ENCODE peak calls at places on chromosomes 16 and 17, in four cellular contexts. O is GM12891, G is K562, E is GM12878. Z is an unnamed sample.

GRCh38 chr17:69828087-69828486 is 246.9 kb upstream of the KCNJ16 start:
- DNase-seq in O (no peak), G (no peak), E (no peak), Z (no peak)

GRCh38 chr16:88510091-88510719 is 57.1 kb downstream of the ZFPM1 start:
- DNase-seq in O (no peak), G (no peak), E (no peak), Z (no peak)

GRCh38 chr16:75287708-75288107 is 36.3 kb upstream of the BCAR1 start:
- DNase-seq in O (no peak), G (peak), E (no peak), Z (no peak)

GRCh38 chr16:72357860-72358259 is 185.9 kb upstream of the PMFBP1 start:
- DNase-seq in O (no peak), G (no peak), E (no peak), Z (no peak)

GRCh38 chr16:9630985-9631384 is 539.5 kb downstream of the HAPSTR1 start:
- DNase-seq in O (no peak), G (no peak), E (no peak), Z (no peak)

GRCh38 chr17:1482686-1483445 is 9.6 kb downstream of the MYO1C start:
- DNase-seq in O (no peak), G (no peak), E (no peak), Z (no peak)

GRCh38 chr16:84503751-84504395 is 586 bp downstream of the MEAK7 start:
- DNase-seq in O (no peak), G (peak), E (no peak), Z (no peak)

GRCh38 chr17:16818340-16818739 is 128.3 kb downstream of the CCDC144A start:
- DNase-seq in O (no peak), G (no peak), E (no peak), Z (no peak)

GRCh38 chr17:45984368-45984767 is 14.7 kb upstream of the STH start:
- DNase-seq in O (no peak), G (no peak), E (no peak), Z (no peak)

GRCh38 chr17:69450131-69450530 is 35.6 kb downstream of the MAP2K6 start:
- DNase-seq in O (no peak), G (no peak), E (no peak), Z (no peak)

GRCh38 chr17:64040201-64040600 is 19.8 kb upstream of the ICAM2 start:
- DNase-seq in O (no peak), G (no peak), E (no peak), Z (no peak)

GRCh38 chr17:43356999-43357398 is 41.8 kb upstream of the ARL4D start:
- DNase-seq in O (no peak), G (no peak), E (no peak), Z (no peak)

GRCh38 chr17:27622160-27622559 is 8.8 kb upstream of the LGALS9 start:
- DNase-seq in O (no peak), G (no peak), E (no peak), Z (no peak)

GRCh38 chr16:19239756-19240155 is 45.8 kb upstream of the CLEC19A start:
- DNase-seq in O (no peak), G (no peak), E (no peak), Z (no peak)

GRCh38 chr16:535446-536405 is 8.2 kb downstream of the CAPN15 start:
- DNase-seq in O (no peak), G (peak), E (no peak), Z (no peak)

GRCh38 chr16:85718682-85719081 is 29.9 kb upstream of the GINS2 start:
- DNase-seq in O (no peak), G (peak), E (no peak), Z (no peak)

GRCh38 chr17:38342886-38343607 is 709 bp downstream of the GPR179 start:
- DNase-seq in O (no peak), G (no peak), E (no peak), Z (no peak)

GRCh38 chr16:52212841-52213240 is 334.1 kb downstream of the TOX3 start:
- DNase-seq in O (no peak), G (no peak), E (no peak), Z (no peak)

GRCh38 chr17:73278465-73279453 is 17.1 kb upstream of the CPSF4L start:
- DNase-seq in O (no peak), G (no peak), E (no peak), Z (no peak)

GRCh38 chr16:81204794-81205680 is 33.5 kb upstream of the BCO1 start:
- DNase-seq in O (peak), G (peak), E (peak), Z (peak)

GRCh38 chr17:60093694-60094093 is 15.0 kb upstream of the HEATR6 start:
- DNase-seq in O (no peak), G (no peak), E (no peak), Z (no peak)

GRCh38 chr17:79088997-79089328 is 14.3 kb downstream of the ENGASE start:
- DNase-seq in O (no peak), G (no peak), E (no peak), Z (no peak)

GRCh38 chr17:1643293-1643998 is 2.1 kb downstream of the SCARF1 start:
- DNase-seq in O (peak), G (no peak), E (no peak), Z (no peak)

GRCh38 chr16:30437511-30438046 is 7.7 kb upstream of the DCTPP1 start:
- DNase-seq in O (no peak), G (no peak), E (no peak), Z (no peak)

GRCh38 chr17:69732272-69732671 is 317.8 kb downstream of the MAP2K6 start:
- DNase-seq in O (no peak), G (no peak), E (no peak), Z (no peak)

GRCh38 chr17:80361495-80362220 is 53.3 kb upstream of the ENDOV start:
- DNase-seq in O (no peak), G (peak), E (no peak), Z (no peak)

GRCh38 chr17:68053237-68054030 is 17.9 kb downstream of the KPNA2 start:
- DNase-seq in O (no peak), G (no peak), E (no peak), Z (no peak)

GRCh38 chr17:40317345-40317873 is 8.4 kb downstream of the RARA start:
- DNase-seq in O (peak), G (peak), E (no peak), Z (no peak)

GRCh38 chr17:33647976-33648375 is 354.9 kb upstream of the ASIC2 start:
- DNase-seq in O (no peak), G (peak), E (no peak), Z (no peak)

GRCh38 chr17:39062846-39063680 is 88.4 kb downstream of the PLXDC1 start:
- DNase-seq in O (no peak), G (no peak), E (no peak), Z (no peak)

GRCh38 chr17:41417576-41418015 is 6.8 kb downstream of the KRT37 start:
- DNase-seq in O (no peak), G (peak), E (no peak), Z (no peak)

GRCh38 chr16:87681990-87682570 is 79.8 kb downstream of the JPH3 start:
- DNase-seq in O (no peak), G (peak), E (no peak), Z (no peak)

DNA sequence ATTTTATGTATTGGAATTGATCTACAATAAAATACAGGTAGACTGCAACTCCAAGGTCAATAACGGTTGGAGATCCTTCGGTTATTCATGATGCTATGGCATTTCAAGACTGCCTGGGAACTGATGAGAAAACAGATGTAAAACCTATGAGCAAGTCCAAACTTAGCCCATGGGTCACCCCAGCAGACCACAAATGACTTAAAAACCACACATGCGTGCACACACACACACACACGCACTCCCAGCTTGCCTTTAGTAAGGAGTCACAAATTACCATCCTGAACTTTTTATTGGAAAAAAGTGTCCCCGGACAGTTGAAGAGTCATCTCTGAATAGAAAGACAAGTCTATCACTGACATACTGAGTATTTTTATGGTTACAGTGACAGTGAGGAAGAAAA is 26.7 kb downstream of the TRIM25 start:
- DNase-seq in O (no peak), G (no peak), E (no peak), Z (no peak)
- TF ChIP-seq SPI1 in O (no peak), G (no peak), E (no peak), Z (no peak)

GRCh38 chr16:78363843-78364242 is 264.4 kb downstream of the WWOX start:
- DNase-seq in O (no peak), G (peak), E (no peak), Z (no peak)
- TF ChIP-seq SPI1 in O (no peak), G (no peak), E (no peak), Z (no peak)

GRCh38 chr16:1789643-1790045 is 3.9 kb downstream of the IGFALS start:
- DNase-seq in O (no peak), G (no peak), E (no peak), Z (no peak)

GRCh38 chr16:1791256-1791942 is 2.1 kb downstream of the IGFALS start:
- DNase-seq in O (no peak), G (no peak), E (no peak), Z (no peak)

GRCh38 chr16:1790611-1791255 is 2.8 kb downstream of the IGFALS start:
- DNase-seq in O (no peak), G (no peak), E (no peak), Z (no peak)

GRCh38 chr16:1788708-1789100 is 4.8 kb downstream of the IGFALS start:
- DNase-seq in O (no peak), G (no peak), E (no peak), Z (no peak)

DNA sequence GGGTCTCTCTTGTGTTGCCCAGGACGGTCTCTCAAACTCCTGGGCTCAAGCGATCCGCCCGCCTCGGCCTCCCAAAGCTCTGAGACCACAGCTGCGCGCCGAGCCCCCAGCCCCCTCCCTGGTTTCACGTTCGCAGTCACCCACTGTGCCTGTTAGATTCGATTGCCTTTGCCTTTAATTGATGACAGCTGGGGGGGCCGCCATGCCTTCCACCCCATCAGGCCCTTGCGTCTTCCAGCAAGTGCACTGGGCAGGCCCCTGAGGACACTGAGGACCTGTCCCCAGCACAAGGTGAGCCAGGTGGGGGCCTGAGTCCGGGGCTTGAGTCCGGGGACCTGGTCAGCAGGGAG is 3.3 kb downstream of the IGFALS start:
- DNase-seq in O (no peak), G (no peak), E (no peak), Z (no peak)
- TF ChIP-seq SPI1 in O (no peak), G (no peak), E (no peak), Z (no peak)

GRCh38 chr17:77444653-77445029 is 303.9 kb downstream of the SEC14L1 start:
- DNase-seq in O (no peak), G (peak), E (peak), Z (no peak)
- TF ChIP-seq SPI1 in O (no peak), G (no peak), E (no peak), Z (no peak)

DNA sequence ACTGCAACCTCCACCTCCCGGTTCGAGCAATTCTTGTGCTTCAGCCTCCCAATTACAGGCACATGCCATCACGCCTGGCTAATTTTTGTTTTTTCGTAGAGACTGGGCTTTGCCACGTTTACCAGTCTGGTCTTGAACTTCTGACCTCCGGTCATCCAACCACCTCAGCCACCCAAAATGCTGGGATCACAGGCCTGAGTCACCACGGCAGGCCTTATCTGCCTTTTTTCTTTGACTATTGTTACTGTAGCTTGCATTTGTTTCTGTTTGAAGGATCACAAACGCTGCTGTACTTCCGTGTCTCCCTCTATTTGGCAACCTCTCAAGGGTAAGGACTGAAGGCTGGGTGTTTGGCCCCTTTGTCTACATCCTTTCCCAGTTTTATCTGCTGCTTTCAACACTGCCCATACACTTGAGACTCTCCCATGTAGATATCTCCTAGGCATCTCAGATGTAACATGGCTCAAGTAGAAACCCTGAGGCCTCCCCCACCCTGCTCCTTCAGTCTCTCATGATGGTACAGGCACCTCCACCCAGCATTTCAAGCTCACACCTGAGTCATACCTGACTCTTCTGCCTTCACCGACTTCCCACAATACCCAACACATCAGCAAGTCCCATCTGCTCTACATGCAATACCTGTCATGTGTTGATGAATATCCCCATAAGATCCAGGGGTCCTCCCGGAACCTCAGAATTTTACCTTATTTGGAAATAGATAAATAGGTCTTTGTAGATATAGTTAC is 219.0 kb downstream of the CPPED1 start:
- DNase-seq in O (no peak), G (peak), E (no peak), Z (no peak)
- TF ChIP-seq SPI1 in O (no peak), G (no peak), E (no peak), Z (no peak)

GRCh38 chr16:57025941-57026777 is 36.8 kb downstream of the NLRC5 start:
- DNase-seq in O (no peak), G (no peak), E (no peak), Z (no peak)

GRCh38 chr16:57027067-57027466 is 37.7 kb downstream of the NLRC5 start:
- DNase-seq in O (no peak), G (no peak), E (no peak), Z (no peak)

GRCh38 chr16:57029161-57030160 is 40.1 kb downstream of the NLRC5 start:
- DNase-seq in O (no peak), G (no peak), E (no peak), Z (no peak)

GRCh38 chr16:57026778-57027062 is 37.4 kb downstream of the NLRC5 start:
- DNase-seq in O (no peak), G (no peak), E (no peak), Z (no peak)

DNA sequence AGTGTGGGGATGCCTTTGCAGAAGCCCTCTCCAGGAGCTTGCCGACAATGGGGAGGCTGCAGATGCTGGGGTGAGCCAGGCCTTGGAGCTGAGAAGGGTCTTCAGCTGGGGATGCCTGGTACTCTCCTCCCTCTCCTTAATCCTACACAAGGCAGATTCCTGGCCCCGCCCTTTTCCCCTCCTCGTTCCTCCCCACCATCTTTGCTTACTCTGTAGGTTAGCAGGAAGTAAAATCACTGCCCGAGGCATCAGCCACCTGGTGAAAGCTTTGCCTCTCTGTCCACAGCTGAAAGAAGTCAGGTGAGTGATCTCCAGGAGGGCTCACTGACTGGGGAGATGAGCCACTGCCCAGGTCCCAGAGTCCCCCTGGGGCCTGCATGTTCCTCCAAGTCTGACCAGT is 38.7 kb downstream of the NLRC5 start:
- DNase-seq in O (no peak), G (no peak), E (no peak), Z (no peak)
- TF ChIP-seq SPI1 in O (no peak), G (no peak), E (no peak), Z (no peak)

GRCh38 chr17:7029659-7030058 is 6.2 kb upstream of the SLC16A13 start:
- DNase-seq in O (no peak), G (no peak), E (no peak), Z (no peak)
- TF ChIP-seq SPI1 in O (no peak), G (no peak), E (no peak), Z (no peak)